ENCODE peak calls at places on chromosome 18, in seven cellular contexts. S is HepG2, B is pancreas, P is hepatocyte, Y is IMR-90, E is DND-41, T is ovary. R is an unnamed sample. For H3K4me1, the result is how much of the 10 kb centered on the place peaks cover.

GRCh38 chr18:50816767-50817166 is 3.0 kb downstream of the MRO start:
- DNase-seq in E (no peak), Y (no peak), B (no peak), T (no peak), S (no peak), P (no peak), R (no peak)

GRCh38 chr18:63848159-63848558 is 39.3 kb upstream of the SERPINB2 start:
- DNase-seq in T (no peak), S (peak), P (peak), B (no peak), Y (peak), E (peak), R (no peak)

GRCh38 chr18:11728247-11728646 is 39.2 kb downstream of the GNAL start:
- DNase-seq in Y (no peak), S (peak), P (peak), E (no peak), T (no peak), B (no peak), R (no peak)

GRCh38 chr18:22432672-22433137 is 15.0 kb upstream of the CTAGE1 start:
- DNase-seq in T (peak), B (peak), E (no peak), P (peak), Y (peak), S (no peak), R (no peak)

GRCh38 chr18:13137939-13138821 is 80.4 kb upstream of the LDLRAD4 start:
- DNase-seq in S (peak), T (peak), P (no peak), B (peak), Y (peak), E (peak), R (peak)

GRCh38 chr18:13318644-13319501 is 100.3 kb downstream of the LDLRAD4 start:
- DNase-seq in Y (no peak), P (no peak), T (no peak), E (no peak), S (no peak), B (no peak), R (no peak)

GRCh38 chr18:5868218-5868904 is 27.0 kb downstream of the TMEM200C start:
- DNase-seq in S (peak), Y (peak), T (peak), P (peak), E (peak), B (peak), R (no peak)

GRCh38 chr18:60861575-60861974 is 471.7 kb upstream of the CDH20 start:
- DNase-seq in S (no peak), P (no peak), B (no peak), T (no peak), Y (no peak), E (no peak), R (no peak)

GRCh38 chr18:61132036-61132435 is 201.2 kb upstream of the CDH20 start:
- DNase-seq in P (no peak), Y (no peak), S (no peak), T (no peak), B (no peak), E (no peak), R (no peak)

GRCh38 chr18:63320041-63320689 is 596 bp upstream of the BCL2 start:
- DNase-seq in P (peak), Y (peak), B (peak), S (peak), E (peak), T (peak), R (peak)

GRCh38 chr18:11981633-11982366 is 493 bp downstream of the IMPA2 start:
- DNase-seq in B (peak), E (peak), P (peak), T (peak), Y (peak), S (peak), R (no peak)

GRCh38 chr18:51383711-51384110 is 186.2 kb upstream of the MEX3C start:
- DNase-seq in E (no peak), P (no peak), T (no peak), S (no peak), B (no peak), Y (no peak), R (no peak)

GRCh38 chr18:54958711-54959625 is at the start of gene CCDC68:
- DNase-seq in T (peak), Y (no peak), P (peak), E (no peak), S (peak), B (peak), R (no peak)

GRCh38 chr18:54765636-54766035 is 62.6 kb upstream of the RAB27B start:
- DNase-seq in Y (no peak), B (no peak), P (no peak), S (no peak), E (no peak), T (no peak), R (no peak)

DNA sequence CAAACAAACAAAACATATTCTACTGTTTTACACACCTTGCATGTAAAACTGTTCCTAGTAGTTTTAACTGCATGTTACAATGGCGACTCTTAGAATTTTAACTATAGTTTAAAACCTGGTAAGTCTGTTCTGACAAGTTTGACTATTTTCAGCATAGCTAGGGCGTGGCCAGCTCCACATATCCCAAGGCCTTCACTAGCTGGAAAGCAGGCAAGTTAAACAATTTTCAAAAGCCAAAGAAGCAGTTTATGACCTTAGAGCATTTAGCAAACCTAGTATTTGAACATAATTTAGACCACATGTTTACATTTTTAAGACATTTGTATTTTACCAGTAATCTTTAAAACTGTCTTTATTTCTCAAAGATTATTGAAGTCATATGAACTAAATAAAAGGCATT is 402.8 kb upstream of the SYT4 start:
- DNase-seq in E (no peak), S (no peak), T (no peak), P (no peak), Y (no peak), B (no peak), R (no peak)
- H3K4me1 ChIP-seq in E (under half), S (under half), T (under half), P (under half), Y (under half), B (under half), R (under half)

DNA sequence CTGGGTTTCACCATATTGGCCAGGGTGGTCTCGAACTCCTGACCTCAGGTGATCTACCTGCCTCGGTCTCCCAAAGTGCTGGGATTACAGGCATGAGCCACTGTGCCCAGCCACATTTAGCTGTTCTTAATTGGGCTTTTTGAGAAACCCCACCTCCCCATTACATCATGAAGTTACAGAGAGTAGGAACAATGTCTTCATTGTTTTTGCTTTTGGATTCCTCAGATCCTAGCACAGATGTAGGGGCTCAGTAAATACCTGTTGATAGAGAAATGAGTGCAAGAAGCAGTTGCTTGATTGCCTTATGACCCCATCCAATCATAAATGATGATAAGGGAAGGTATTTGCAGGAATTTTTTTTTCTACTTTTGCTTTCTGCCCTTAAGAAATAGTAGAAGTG is 25.3 kb downstream of the GREB1L start:
- DNase-seq in E (no peak), Y (no peak), T (no peak), P (no peak), B (no peak), S (peak), R (no peak)
- H3K4me3 ChIP-seq in E (no peak), Y (no peak), T (no peak), P (no peak), B (no peak), S (no peak), R (no peak)

DNA sequence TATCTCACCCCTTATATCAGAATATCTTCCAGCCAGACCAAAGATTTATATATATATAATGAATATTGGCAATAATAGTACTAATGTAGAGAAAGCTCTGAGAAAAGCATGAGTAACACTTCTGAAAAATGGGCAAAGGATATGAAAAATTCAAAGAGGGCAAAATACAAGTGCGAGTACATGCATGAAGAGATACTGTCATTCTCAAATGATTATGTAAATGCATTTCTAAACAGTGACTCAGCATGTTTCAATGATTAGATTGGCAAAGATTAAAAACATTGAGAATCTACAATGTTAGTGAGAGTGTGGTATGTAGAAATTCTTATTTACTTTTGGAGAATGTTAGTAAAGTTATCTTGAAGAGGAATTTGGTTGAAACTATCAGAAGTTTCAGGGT is 118.3 kb upstream of the NEDD4L start:
- DNase-seq in P (no peak), Y (peak), E (no peak), B (no peak), S (peak), T (no peak), R (no peak)
- H3K27ac ChIP-seq in P (no peak), Y (peak), E (no peak), B (no peak), S (no peak), T (no peak), R (no peak)

DNA sequence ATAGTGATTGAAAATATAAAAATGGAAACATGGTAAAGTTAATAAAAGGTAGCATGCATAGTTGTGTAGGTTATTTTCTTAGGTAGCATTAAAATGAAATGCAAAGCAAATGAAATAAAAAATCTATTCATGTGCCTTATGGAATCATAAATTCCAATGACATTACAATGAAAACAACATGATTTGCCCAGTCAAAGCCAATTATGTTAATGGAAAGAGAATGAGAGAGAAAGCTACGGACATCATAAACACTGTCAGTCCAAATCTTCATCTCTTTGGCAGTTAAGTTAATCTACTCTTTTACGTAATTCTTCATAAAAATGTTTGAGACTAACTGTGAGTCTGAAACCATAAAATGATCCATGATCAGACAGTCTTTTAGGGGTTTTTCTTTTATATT is 636.7 kb upstream of the SYT4 start:
- DNase-seq in B (no peak), S (no peak), T (no peak), E (no peak), P (no peak), Y (no peak), R (no peak)
- H3K4me1 ChIP-seq in B (under half), S (under half), T (under half), E (under half), P (under half), Y (under half), R (under half)

GRCh38 chr18:24771300-24771699 is 310.9 kb downstream of the HRH4 start:
- DNase-seq in P (no peak), Y (peak), T (no peak), S (no peak), E (no peak), B (no peak), R (no peak)
- H3K4me3 ChIP-seq in P (no peak), Y (no peak), T (no peak), S (no peak), E (no peak), B (no peak), R (no peak)

R was measured in naive thymus-derived CD4-positive, alpha-beta T cell.